ENCODE peak calls at places on chromosomes 6 and 20, in seven cellular contexts. K is hypothalamus, Z is mesothelial cell of epicardium, M is stromal cell of bone marrow, J is OCI-LY7, F is GM04504, A is germinal center. R is an unnamed sample.

GRCh38 chr6:15148356-15149058 is 97.4 kb upstream of the JARID2 start:
- DNase-seq in J (no peak), A (no peak), F (peak), K (no peak), Z (peak), M (peak), R (peak)

GRCh38 chr6:158560787-158561246 is 926 bp downstream of the TMEM181 start:
- DNase-seq in A (no peak), J (peak), Z (peak), K (no peak), M (no peak), F (no peak), R (no peak)

GRCh38 chr6:2766767-2767314 is 1.6 kb downstream of the WRNIP1 start:
- DNase-seq in Z (no peak), F (no peak), M (no peak), K (no peak), A (no peak), J (no peak), R (no peak)

GRCh38 chr6:56348578-56348977 is 101.2 kb upstream of the COL21A1 start:
- DNase-seq in A (no peak), M (no peak), K (no peak), Z (no peak), J (no peak), F (no peak), R (no peak)

GRCh38 chr6:168038576-168039140 is 40.4 kb downstream of the FRMD1 start:
- DNase-seq in Z (no peak), F (no peak), J (no peak), M (no peak), K (no peak), A (no peak), R (no peak)

GRCh38 chr6:169807219-169807618 is 55.8 kb downstream of the ERMARD start:
- DNase-seq in F (no peak), A (no peak), K (no peak), M (no peak), J (no peak), Z (no peak), R (no peak)

GRCh38 chr20:17873410-17874270 is 95.0 kb downstream of the SNX5 start:
- DNase-seq in K (no peak), A (no peak), Z (peak), J (no peak), F (peak), M (peak), R (no peak)

GRCh38 chr6:56144538-56145324 is 102.6 kb downstream of the COL21A1 start:
- DNase-seq in K (no peak), F (peak), M (peak), Z (no peak), J (no peak), A (no peak), R (no peak)

GRCh38 chr20:25310921-25311728 is 63.2 kb downstream of the PYGB start:
- DNase-seq in M (peak), J (no peak), Z (no peak), F (peak), A (no peak), K (no peak), R (no peak)

GRCh38 chr6:11810039-11810541 is 31.5 kb upstream of the ADTRP start:
- DNase-seq in M (peak), A (no peak), K (no peak), J (no peak), F (peak), Z (peak), R (peak)

GRCh38 chr6:147287869-147288271 is 83.7 kb downstream of the STXBP5 start:
- DNase-seq in A (no peak), J (no peak), M (peak), Z (no peak), F (peak), K (no peak), R (no peak)

GRCh38 chr6:38378801-38379200 is 260.9 kb downstream of the BTBD9 start:
- DNase-seq in J (no peak), A (no peak), Z (no peak), K (no peak), F (no peak), M (no peak), R (no peak)

R was measured in C1 segment of cervical spinal cord.